ENCODE peak calls at places on chromosomes 16 and 17, in eight cellular contexts. P, S, E, J, N, A, K and O are unnamed samples.

GRCh38 chr17:64449545-64449944 is 630 bp downstream of the MILR1 start:
- DNase-seq in E (no peak), J (no peak), N (no peak), A (no peak), S (no peak), K (peak; percentile 37), P (no peak), O (no peak)

GRCh38 chr16:57601801-57602478 is 26.5 kb upstream of the ADGRG1 start:
- DNase-seq in P (no peak), J (peak; percentile 54), E (peak; percentile 30), K (no peak), S (no peak), N (peak; percentile 23), A (no peak), O (peak; percentile 84)

GRCh38 chr16:58042001-58042885 is 16.7 kb downstream of the MMP15 start:
- DNase-seq in N (no peak), P (no peak), A (no peak), E (no peak), S (no peak), J (no peak), K (no peak), O (no peak)

GRCh38 chr16:69935740-69936139 is 15.4 kb upstream of the CLEC18A start:
- DNase-seq in J (no peak), P (no peak), A (no peak), E (no peak), K (no peak), N (no peak), S (no peak), O (no peak)

GRCh38 chr17:869567-870530 is 87.7 kb downstream of the MRM3 start:
- DNase-seq in E (no peak), N (no peak), S (peak; percentile 22), J (no peak), P (no peak), K (peak; percentile 94), A (peak; percentile 49), O (no peak)

GRCh38 chr17:13475574-13476223 is 126.0 kb downstream of the HS3ST3A1 start:
- DNase-seq in P (no peak), K (no peak), A (no peak), J (no peak), S (no peak), N (no peak), E (no peak), O (no peak)

GRCh38 chr17:63402808-63403207 is 43.3 kb downstream of the CYB561 start:
- DNase-seq in N (no peak), K (peak; percentile 59), A (no peak), P (no peak), E (no peak), S (no peak), J (no peak), O (no peak)

GRCh38 chr17:74317071-74317470 is 9.0 kb upstream of the KIF19 start:
- DNase-seq in J (no peak), E (no peak), S (no peak), N (no peak), P (no peak), A (no peak), K (no peak), O (no peak)

GRCh38 chr17:29760279-29760721 is 137.6 kb upstream of the CORO6 start:
- DNase-seq in K (peak; percentile 57), P (no peak), N (no peak), J (peak; percentile 72), A (no peak), S (no peak), E (peak; percentile 60), O (peak; percentile 92)

GRCh38 chr17:17180741-17181525 is 25.2 kb downstream of the PLD6 start:
- DNase-seq in N (no peak), E (no peak), P (no peak), K (no peak), S (no peak), A (no peak), J (no peak), O (no peak)

GRCh38 chr16:81284995-81285600 is 29.7 kb upstream of the GAN start:
- DNase-seq in K (no peak), P (no peak), E (no peak), A (no peak), J (no peak), S (no peak), N (no peak), O (no peak)

GRCh38 chr17:29571486-29571882 is 3.0 kb downstream of the TP53I13 start:
- DNase-seq in K (no peak), P (no peak), E (no peak), N (peak; percentile 25), J (no peak), A (no peak), S (peak; percentile 8), O (no peak)

GRCh38 chr16:23206986-23207385 is 24.4 kb downstream of the SCNN1G start:
- DNase-seq in J (no peak), P (no peak), A (no peak), E (no peak), S (no peak), K (no peak), N (no peak), O (no peak)

GRCh38 chr16:28572659-28573510 is 19.2 kb downstream of the SGF29 start:
- DNase-seq in K (peak; percentile 19), A (no peak), E (no peak), S (peak; percentile 74), N (peak; percentile 73), J (no peak), P (no peak), O (no peak)

GRCh38 chr16:85123891-85124635 is 11.8 kb upstream of the CIBAR2 start:
- DNase-seq in J (no peak), P (peak; percentile 46), E (no peak), K (peak; percentile 74), A (no peak), S (no peak), N (peak; percentile 49), O (no peak)

GRCh38 chr17:56478836-56479447 is 114.6 kb upstream of the NOG start:
- DNase-seq in E (no peak), N (no peak), A (no peak), P (no peak), J (no peak), S (peak; percentile 39), K (peak; percentile 35), O (no peak)

GRCh38 chr16:67391424-67392300 is 1.6 kb downstream of the TPPP3 start:
- DNase-seq in K (peak; percentile 49), E (no peak), J (no peak), N (peak; percentile 95), P (no peak), S (peak; percentile 97), A (peak; percentile 30), O (no peak)

GRCh38 chr16:3592559-3592958 is 15.4 kb upstream of the NLRC3 start:
- DNase-seq in N (no peak), P (no peak), E (no peak), S (no peak), A (no peak), K (no peak), J (no peak), O (no peak)

GRCh38 chr17:79740413-79740812 is 9.7 kb downstream of the ENPP7 start:
- DNase-seq in A (no peak), S (no peak), J (no peak), P (no peak), N (no peak), K (no peak), E (no peak), O (no peak)

GRCh38 chr16:6616746-6617145 is 715.9 kb upstream of the RBFOX1 start:
- DNase-seq in A (no peak), K (no peak), N (no peak), J (no peak), S (no peak), E (no peak), P (no peak), O (no peak)

GRCh38 chr17:21460358-21460757 is 84.2 kb downstream of the KCNJ12 start:
- DNase-seq in P (no peak), K (no peak), E (no peak), S (no peak), A (no peak), J (no peak), N (no peak), O (no peak)

GRCh38 chr17:17626840-17627239 is 35.3 kb upstream of the PEMT start:
- DNase-seq in E (no peak), P (no peak), S (no peak), N (no peak), K (no peak), J (no peak), A (no peak), O (no peak)

GRCh38 chr16:57893559-57894389 is 77.2 kb downstream of the CNGB1 start:
- DNase-seq in S (no peak), K (peak; percentile 82), E (no peak), N (no peak), P (no peak), J (no peak), A (no peak), O (no peak)

GRCh38 chr16:27528294-27528693 is 21.4 kb downstream of the GTF3C1 start:
- DNase-seq in N (no peak), K (no peak), P (no peak), S (no peak), J (no peak), A (no peak), E (no peak), O (no peak)

GRCh38 chr17:72702998-72703397 is 389.5 kb downstream of the SLC39A11 start:
- DNase-seq in N (no peak), A (no peak), J (no peak), P (no peak), S (no peak), E (no peak), K (no peak), O (no peak)